ENCODE peak calls at places on chromosome 1, in six cellular contexts. Y is neural progenitor cell; V is CD8-positive, alpha-beta memory T cell; J is brain microvascular endothelial cell; Z is Peyer's patch; X is prostate gland. N is an unnamed sample.

GRCh38 chr1:80401757-80402156 is 1395.2 kb upstream of the ADGRL4 start:
- DNase-seq in X (no peak), Z (no peak), J (no peak), Y (no peak), V (no peak), N (no peak)

GRCh38 chr1:9211291-9211811 is 23.2 kb upstream of the H6PD start:
- DNase-seq in Y (no peak), X (no peak), J (peak), V (no peak), Z (no peak), N (no peak)

GRCh38 chr1:244231572-244232315 is 180.7 kb downstream of the ZBTB18 start:
- DNase-seq in J (no peak), Y (peak), X (peak), Z (no peak), V (no peak), N (no peak)

GRCh38 chr1:92485374-92486250 is 1.1 kb downstream of the GFI1 start:
- DNase-seq in J (no peak), Y (peak), Z (peak), X (no peak), V (peak), N (no peak)

GRCh38 chr1:95017775-95018174 is 55.0 kb downstream of the ALG14 start:
- DNase-seq in X (no peak), V (no peak), J (no peak), Z (no peak), Y (no peak), N (no peak)

GRCh38 chr1:10510520-10511493 is 36.1 kb downstream of the PEX14 start:
- DNase-seq in J (peak), Y (no peak), Z (peak), X (no peak), V (peak), N (no peak)

GRCh38 chr1:160550572-160551034 is 27.5 kb upstream of the SLAMF6 start:
- DNase-seq in V (peak), Y (peak), J (no peak), X (no peak), Z (peak), N (no peak)

GRCh38 chr1:211606914-211607751 is 28.2 kb upstream of the SLC30A1 start:
- DNase-seq in X (no peak), V (peak), Z (peak), Y (no peak), J (no peak), N (no peak)

GRCh38 chr1:240585975-240586374 is 26.0 kb downstream of the GREM2 start:
- DNase-seq in X (no peak), V (no peak), Z (no peak), J (no peak), Y (no peak), N (no peak)

GRCh38 chr1:38114231-38114630 is 67.6 kb upstream of the POU3F1 start:
- DNase-seq in Z (no peak), V (no peak), Y (no peak), J (no peak), X (peak), N (no peak)

GRCh38 chr1:246711548-246712003 is 12.6 kb upstream of the SCCPDH start:
- DNase-seq in Y (no peak), V (no peak), X (no peak), J (no peak), Z (no peak), N (no peak)

GRCh38 chr1:34681481-34682451 is 73.1 kb upstream of the GJB5 start:
- DNase-seq in V (no peak), J (peak), X (peak), Y (peak), Z (peak), N (no peak)

GRCh38 chr1:247241687-247242086 is 14.2 kb upstream of the VN1R5 start:
- DNase-seq in J (no peak), Z (no peak), Y (no peak), V (no peak), X (no peak), N (no peak)

GRCh38 chr1:204280562-204280961 is 66.8 kb upstream of the GOLT1A start:
- DNase-seq in Z (no peak), Y (no peak), J (no peak), V (no peak), X (no peak), N (no peak)

GRCh38 chr1:34924759-34925555 is 4.5 kb downstream of the DLGAP3 start:
- DNase-seq in X (peak), J (peak), Y (peak), Z (no peak), V (peak), N (no peak)

GRCh38 chr1:236851871-236852270 is 56.8 kb downstream of the MTR start:
- DNase-seq in V (no peak), X (no peak), Z (no peak), J (no peak), Y (no peak), N (no peak)

GRCh38 chr1:160030657-160031367 is 978 bp downstream of the PIGM start:
- DNase-seq in Z (no peak), V (no peak), J (no peak), X (peak), Y (peak), N (no peak)

GRCh38 chr1:199854681-199855321 is 172.7 kb upstream of the NR5A2 start:
- DNase-seq in V (no peak), Y (no peak), Z (no peak), X (no peak), J (no peak), N (no peak)

GRCh38 chr1:241608379-241609033 is 31.7 kb downstream of the CHML start:
- DNase-seq in X (no peak), V (no peak), Z (no peak), Y (no peak), J (peak), N (no peak)

GRCh38 chr1:220521755-220522154 is 6.2 kb upstream of the MARK1 start:
- DNase-seq in X (no peak), J (no peak), Z (no peak), V (no peak), Y (no peak), N (no peak)

GRCh38 chr1:246274191-246274590 is 232.9 kb downstream of the SMYD3 start:
- DNase-seq in Z (no peak), V (no peak), X (no peak), Y (no peak), J (no peak), N (no peak)

GRCh38 chr1:61083014-61083798 is 845 bp downstream of the NFIA start:
- DNase-seq in X (no peak), Y (peak), Z (no peak), J (no peak), V (peak), N (no peak)

GRCh38 chr1:61083799-61084385 is 1.5 kb downstream of the NFIA start:
- DNase-seq in Z (no peak), V (no peak), X (no peak), Y (no peak), J (no peak), N (no peak)

GRCh38 chr1:61081135-61081636 is 1.2 kb upstream of the NFIA start:
- DNase-seq in J (no peak), V (no peak), X (no peak), Z (no peak), Y (no peak), N (no peak)

GRCh38 chr1:61081637-61082335 is 575 bp upstream of the NFIA start:
- DNase-seq in Y (peak), J (no peak), X (no peak), Z (peak), V (peak), N (no peak)

GRCh38 chr1:61082336-61083013 is at the start of gene NFIA:
- DNase-seq in Z (no peak), X (no peak), V (peak), J (peak), Y (no peak), N (no peak)
- H3K27ac ChIP-seq in Z (peak), X (peak), V (peak), J (peak), Y (no peak), N (peak)

GRCh38 chr1:39852876-39853275 is 30.4 kb downstream of the TRIT1 start:
- DNase-seq in X (no peak), Z (no peak), V (no peak), Y (no peak), J (no peak), N (no peak)
- H3K27ac ChIP-seq in X (peak), Z (no peak), V (no peak), Y (no peak), J (no peak), N (no peak)

DNA sequence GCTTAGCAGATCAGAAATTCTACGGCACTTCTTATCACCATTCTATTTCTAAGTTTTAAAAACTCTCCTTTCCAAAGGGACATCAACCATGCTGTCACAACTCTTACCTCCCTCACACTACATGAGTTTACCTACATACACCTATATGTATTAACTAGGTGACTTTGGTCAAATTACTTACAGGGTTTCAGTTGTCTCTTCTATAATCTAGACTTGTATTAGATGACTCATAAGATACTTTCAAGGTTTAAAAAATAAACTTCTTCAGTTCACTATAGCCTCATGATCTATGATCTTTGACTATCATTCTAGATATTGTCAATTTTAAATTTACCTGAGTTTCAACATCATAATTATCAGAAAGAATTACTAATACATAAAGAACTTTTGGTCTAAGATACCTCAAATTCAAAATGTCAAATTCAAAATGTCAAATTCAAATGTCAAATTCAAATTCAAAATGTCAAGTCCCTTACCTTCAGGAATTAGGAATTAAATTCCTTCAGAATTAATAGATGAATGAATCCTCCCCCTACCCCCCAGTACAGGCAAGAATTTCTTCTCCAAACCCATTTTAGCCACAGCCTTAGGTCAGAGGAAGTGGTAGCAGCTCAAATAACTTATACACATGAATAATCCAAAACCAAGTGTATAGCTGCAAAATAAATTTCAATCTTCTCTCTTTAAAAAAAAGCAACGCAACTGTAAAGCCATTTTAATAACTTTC is 31.1 kb downstream of the OTUD7B start:
- DNase-seq in Y (no peak), J (no peak), Z (no peak), V (no peak), X (no peak), N (no peak)
- H3K27ac ChIP-seq in Y (no peak), J (no peak), Z (no peak), V (no peak), X (no peak), N (no peak)

DNA sequence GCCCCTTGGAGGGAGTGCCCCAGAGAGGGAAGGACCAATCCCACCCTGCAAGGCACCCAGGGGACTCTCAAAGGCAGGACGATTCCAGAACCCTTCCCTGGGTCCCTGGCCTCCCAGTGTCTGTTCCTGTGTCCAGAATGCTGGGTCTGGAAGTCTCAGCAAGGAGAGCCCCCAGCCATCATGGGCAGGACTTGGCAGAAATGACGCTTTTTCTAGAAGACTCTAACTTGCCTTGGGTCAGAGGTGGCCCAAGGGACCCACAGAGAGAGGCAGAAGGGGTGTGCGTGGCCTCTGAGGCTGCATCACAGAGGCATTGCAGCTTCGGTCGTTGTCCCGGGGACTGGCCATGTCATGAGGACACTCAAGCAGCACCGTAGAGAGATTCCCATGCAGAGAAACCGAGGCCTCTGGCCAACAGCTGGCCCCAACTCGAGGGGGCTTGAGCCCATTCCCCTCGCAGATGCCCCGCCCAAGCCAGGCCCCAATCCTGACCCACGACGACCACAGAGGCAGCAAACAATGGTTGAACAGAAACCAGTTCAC is 57.8 kb downstream of the WNT9A start:
- DNase-seq in X (peak), Y (no peak), J (no peak), Z (no peak), V (no peak), N (peak)
- H3K27ac ChIP-seq in X (no peak), Y (no peak), J (no peak), Z (no peak), V (no peak), N (no peak)

DNA sequence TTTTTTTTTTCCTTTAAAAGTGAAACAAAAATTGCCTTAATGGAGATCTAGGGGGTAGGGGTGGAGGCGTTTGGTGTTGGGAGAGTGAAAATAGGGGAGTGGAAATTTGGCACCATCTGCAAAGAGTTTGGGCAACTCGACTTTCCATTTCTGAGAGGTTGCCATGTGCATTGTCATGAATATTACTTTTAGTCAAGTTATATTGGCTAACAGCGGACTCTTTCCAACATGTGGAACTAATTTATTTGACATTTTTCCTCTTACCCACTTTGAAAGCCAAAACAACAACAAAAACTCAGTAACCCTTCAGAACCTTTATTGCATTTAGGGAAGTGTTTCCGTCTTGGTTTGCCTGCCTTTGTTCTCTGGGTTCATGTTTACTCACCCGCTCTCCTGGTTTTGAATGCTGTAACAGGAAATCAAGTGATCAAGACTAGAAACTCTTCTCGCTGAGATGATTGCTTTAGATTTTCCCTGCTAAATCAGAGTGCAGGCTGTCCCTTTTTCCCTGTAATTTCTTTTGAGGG is 70.4 kb downstream of the CACHD1 start:
- DNase-seq in X (no peak), Z (no peak), V (no peak), J (no peak), Y (no peak), N (no peak)
- H3K27ac ChIP-seq in X (no peak), Z (no peak), V (no peak), J (no peak), Y (peak), N (peak)